ENCODE peak calls at places on chromosomes 13 and 19, in six cellular contexts. V is choroid plexus epithelial cell, C is fibroblast of lung, J is transverse colon, P is cardiac muscle cell, U is AG09309. Q is an unnamed sample.

GRCh38 chr13:33025220-33025744 is 9.1 kb downstream of the KL start:
- DNase-seq in J (no peak), U (no peak), P (no peak), V (no peak), C (no peak), Q (no peak)

GRCh38 chr13:111518161-111518791 is 197.8 kb downstream of the TEX29 start:
- DNase-seq in V (no peak), P (no peak), J (no peak), C (no peak), U (no peak), Q (no peak)

GRCh38 chr13:37067874-37068273 is 8.4 kb upstream of the SUPT20H start:
- DNase-seq in C (no peak), P (no peak), U (no peak), J (no peak), V (no peak), Q (no peak)

GRCh38 chr19:12698138-12698537 is 1.7 kb upstream of the FBXW9 start:
- DNase-seq in P (no peak), U (no peak), C (no peak), J (no peak), V (no peak), Q (no peak)

GRCh38 chr13:107289540-107289939 is 721.6 kb upstream of the ARGLU1 start:
- DNase-seq in V (no peak), U (peak), J (no peak), P (no peak), C (peak), Q (no peak)

GRCh38 chr13:24270639-24271131 is 38.7 kb upstream of the C1QTNF9 start:
- DNase-seq in P (peak), C (peak), J (peak), U (no peak), V (peak), Q (peak)

GRCh38 chr19:38429055-38429810 is 3.2 kb upstream of the RASGRP4 start:
- DNase-seq in J (no peak), V (no peak), P (no peak), C (no peak), U (no peak), Q (no peak)

GRCh38 chr19:44735011-44735410 is 13.5 kb upstream of the BCL3 start:
- DNase-seq in V (no peak), P (no peak), U (no peak), J (no peak), C (peak), Q (no peak)

GRCh38 chr13:94739235-94739634 is 26.9 kb upstream of the SOX21 start:
- DNase-seq in J (no peak), V (no peak), P (no peak), U (no peak), C (no peak), Q (no peak)

DNA sequence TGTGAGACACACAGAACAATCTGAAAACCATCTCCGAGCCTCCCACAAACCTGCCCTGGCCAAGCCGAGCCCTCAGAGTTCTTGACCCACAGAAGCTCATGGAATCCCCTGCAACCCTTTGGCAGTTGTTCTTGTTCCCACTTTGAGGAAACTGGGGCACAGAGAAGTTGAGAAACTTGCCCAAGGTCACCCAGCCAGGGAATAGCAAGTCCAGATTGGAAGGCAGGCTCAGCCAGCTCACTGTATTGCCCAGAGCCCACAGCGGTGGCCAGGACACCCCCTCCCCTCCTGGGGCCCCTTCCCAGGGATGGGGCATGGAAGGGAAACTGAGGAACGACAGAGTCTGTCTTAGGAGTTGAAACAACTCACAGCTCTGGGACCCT is 1.8 kb downstream of the ZSWIM4 start:
- DNase-seq in V (no peak), U (no peak), P (no peak), J (no peak), C (no peak), Q (no peak)
- H3K4me3 ChIP-seq in V (peak), U (peak), P (no peak), J (no peak), C (peak), Q (no peak)

DNA sequence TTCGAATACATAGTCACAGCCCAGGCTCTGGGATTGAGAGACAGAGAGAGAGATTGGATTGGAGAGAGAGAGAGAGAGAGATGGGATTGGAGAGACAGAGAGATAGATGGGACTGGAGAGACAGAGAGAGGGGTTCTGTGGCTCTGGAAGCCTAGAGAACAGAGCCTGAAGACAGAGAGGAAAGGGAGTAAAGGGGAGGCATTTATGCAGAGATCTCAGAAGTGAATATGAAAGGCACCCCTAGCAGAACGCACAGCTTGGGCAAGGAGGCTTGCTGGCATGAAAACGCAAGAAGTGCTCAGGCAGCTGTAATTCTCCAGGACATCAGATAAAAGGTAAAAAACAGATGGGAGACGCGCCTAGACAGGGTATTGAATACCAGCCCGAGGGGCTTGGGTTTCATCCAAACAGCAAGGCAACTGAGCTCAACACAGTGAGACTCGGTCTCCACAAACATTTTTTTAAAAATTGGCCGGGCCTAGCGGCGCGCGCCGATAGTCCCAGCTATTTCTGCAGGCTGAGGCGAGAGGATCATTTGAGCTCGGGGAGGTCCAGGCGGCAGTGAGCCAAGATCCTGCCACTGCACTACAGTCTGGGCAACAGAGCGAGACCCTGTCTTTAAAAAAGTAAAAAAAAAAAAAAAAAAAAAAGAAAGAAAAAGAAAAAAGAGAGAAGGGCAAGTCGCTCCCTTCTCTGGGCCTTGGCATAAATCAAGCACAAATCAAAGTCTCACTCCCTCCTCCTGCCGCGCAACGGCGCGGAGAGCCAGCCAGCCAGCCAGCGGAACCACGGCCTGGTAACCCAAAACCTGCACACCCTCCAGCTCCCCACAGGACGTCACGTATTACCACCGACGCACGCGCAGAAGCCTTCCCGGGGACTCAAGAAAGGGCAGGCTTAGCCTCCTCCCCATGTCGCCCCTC is 769 bp upstream of the PPP2R1A start:
- DNase-seq in C (no peak), P (peak), J (no peak), V (no peak), U (no peak), Q (no peak)
- TF ChIP-seq CTCF in C (no peak), P (no peak), J (no peak), V (peak), U (no peak), Q (no peak)

GRCh38 chr19:8307400-8307964 is 676 bp downstream of the CD320 start:
- DNase-seq in P (no peak), C (no peak), U (no peak), V (no peak), J (peak), Q (no peak)

GRCh38 chr19:8307965-8308866 is at the start of gene CD320:
- DNase-seq in U (peak), V (peak), J (peak), P (peak), C (peak), Q (peak)

GRCh38 chr19:8310342-8311055 is 2.3 kb upstream of the CD320 start:
- DNase-seq in U (no peak), V (no peak), C (no peak), J (peak), P (no peak), Q (no peak)

GRCh38 chr19:8306235-8307054 is 1.7 kb downstream of the CD320 start:
- DNase-seq in C (no peak), P (no peak), U (no peak), J (peak), V (no peak), Q (no peak)

GRCh38 chr19:8308891-8309291 is 733 bp upstream of the CD320 start:
- DNase-seq in J (no peak), U (no peak), P (no peak), C (no peak), V (no peak), Q (no peak)
- H3K4me3 ChIP-seq in J (peak), U (no peak), P (peak), C (peak), V (peak), Q (peak)

DNA sequence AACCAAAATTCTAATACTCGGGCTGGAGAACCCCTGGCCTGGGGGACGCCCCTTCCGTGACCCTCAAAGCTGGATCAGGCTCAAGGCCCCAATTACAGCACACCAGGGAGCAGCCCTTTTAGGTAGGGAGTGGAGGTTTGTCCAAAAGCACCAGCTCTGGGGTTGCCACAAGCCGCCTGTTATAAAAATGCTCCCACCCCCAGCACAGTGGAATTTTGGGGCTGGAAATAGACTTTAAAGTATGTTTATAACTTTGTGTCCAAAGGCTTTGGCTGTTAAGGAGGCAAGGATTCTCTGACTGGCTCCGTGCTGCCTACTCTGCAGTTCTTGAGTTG is 564 bp upstream of the GMIP start:
- DNase-seq in C (no peak), V (no peak), U (no peak), J (no peak), P (no peak), Q (no peak)
- TF ChIP-seq CTCF in C (no peak), V (no peak), U (no peak), J (peak), P (no peak), Q (no peak)

GRCh38 chr19:53503126-53503525 is 34.8 kb upstream of the ZNF331 start:
- DNase-seq in U (no peak), C (no peak), J (no peak), V (no peak), P (no peak), Q (no peak)

GRCh38 chr19:53507523-53508442 is 30.2 kb upstream of the ZNF331 start:
- DNase-seq in C (no peak), V (peak), U (no peak), P (no peak), J (no peak), Q (no peak)

GRCh38 chr19:53506728-53507127 is 31.2 kb upstream of the ZNF331 start:
- DNase-seq in C (no peak), P (no peak), U (no peak), J (no peak), V (no peak), Q (no peak)

GRCh38 chr19:53509443-53509842 is 28.5 kb upstream of the ZNF331 start:
- DNase-seq in V (no peak), P (no peak), C (no peak), U (no peak), J (no peak), Q (no peak)

GRCh38 chr19:53504903-53505302 is 33.0 kb upstream of the ZNF331 start:
- DNase-seq in C (no peak), V (peak), P (no peak), U (no peak), J (no peak), Q (no peak)
- H3K4me3 ChIP-seq in C (peak), V (no peak), P (no peak), U (no peak), J (no peak), Q (no peak)

DNA sequence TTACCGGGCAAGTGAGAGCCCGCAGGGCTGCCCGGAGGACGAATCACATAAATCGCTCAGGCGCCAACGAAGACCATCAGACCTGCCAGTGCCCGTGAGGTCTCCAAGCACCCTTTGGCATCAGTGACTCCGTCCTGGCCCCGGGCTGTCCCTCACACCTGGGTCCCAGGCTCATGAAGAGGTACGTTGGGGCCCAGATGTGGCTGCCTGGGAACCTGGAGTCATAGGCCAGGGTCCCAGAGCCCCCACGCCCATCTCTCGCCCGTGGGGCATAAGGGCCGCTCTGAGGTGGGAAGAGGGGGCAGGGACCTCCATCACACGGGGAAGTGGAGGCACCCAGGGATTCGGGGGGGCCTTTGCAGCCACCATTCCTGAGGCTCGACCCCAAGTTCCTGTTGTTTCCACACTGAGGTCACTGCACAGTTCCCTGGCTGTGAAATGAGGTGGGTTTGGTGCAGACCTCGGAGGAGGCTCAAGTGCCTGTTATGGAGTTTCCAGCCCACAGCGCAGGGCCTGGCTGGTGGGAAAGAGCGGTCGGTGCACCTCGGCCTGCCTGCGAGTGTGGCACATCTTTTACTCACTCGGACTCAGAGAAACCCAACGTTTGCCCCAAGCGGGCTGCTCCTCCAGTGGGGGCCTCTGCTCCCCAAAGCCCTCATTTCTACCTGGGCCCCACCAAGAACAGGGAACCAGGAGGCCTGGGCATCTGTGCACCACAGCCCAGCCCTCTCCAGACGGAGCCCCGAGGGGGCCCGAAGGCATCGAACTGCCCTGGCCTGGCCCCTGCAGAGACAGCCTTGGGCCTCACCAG is 35.9 kb upstream of the C13orf46 start:
- DNase-seq in V (no peak), P (no peak), C (no peak), U (no peak), J (no peak), Q (no peak)
- TF ChIP-seq CTCF in V (no peak), P (no peak), C (no peak), U (no peak), J (no peak), Q (no peak)

Q was measured in LNCaP clone FGC.